ENCODE peak calls at places on chromosomes 1 and 21, in seven cellular contexts. One of them, this sample, is unnamed.

GRCh38 chr21:38990424-38990794 is 184.7 kb downstream of the ETS2 start:
- DNase-seq in amygdala: no peak
- DNase-seq in NCI-H2171: no peak
- DNase-seq in iPS DF 6.9: no peak
- DNase-seq in IMR-90: no peak
- DNase-seq in EL: no peak
- DNase-seq in cardiac fibroblast: no peak
- DNase-seq in this sample: no peak

GRCh38 chr1:88646852-88647645 is 37.0 kb upstream of the PKN2 start:
- DNase-seq in amygdala: no peak
- DNase-seq in NCI-H2171: no peak
- DNase-seq in iPS DF 6.9: no peak
- DNase-seq in IMR-90: no peak
- DNase-seq in EL: no peak
- DNase-seq in cardiac fibroblast: no peak
- DNase-seq in this sample: no peak

GRCh38 chr1:62515055-62515454 is 78.2 kb downstream of the USP1 start:
- DNase-seq in amygdala: no peak
- DNase-seq in NCI-H2171: no peak
- DNase-seq in iPS DF 6.9: no peak
- DNase-seq in IMR-90: peak
- DNase-seq in EL: no peak
- DNase-seq in cardiac fibroblast: peak
- DNase-seq in this sample: no peak

GRCh38 chr1:234579967-234580366 is 30.0 kb downstream of the IRF2BP2 start:
- DNase-seq in amygdala: no peak
- DNase-seq in NCI-H2171: no peak
- DNase-seq in iPS DF 6.9: no peak
- DNase-seq in IMR-90: no peak
- DNase-seq in EL: no peak
- DNase-seq in cardiac fibroblast: no peak
- DNase-seq in this sample: no peak

GRCh38 chr1:44327679-44328491 is 27.2 kb downstream of the ERI3 start:
- DNase-seq in amygdala: no peak
- DNase-seq in NCI-H2171: no peak
- DNase-seq in iPS DF 6.9: no peak
- DNase-seq in IMR-90: peak
- DNase-seq in EL: peak
- DNase-seq in cardiac fibroblast: peak
- DNase-seq in this sample: peak

GRCh38 chr1:56240400-56240799 is 339.0 kb downstream of the PLPP3 start:
- DNase-seq in amygdala: no peak
- DNase-seq in NCI-H2171: no peak
- DNase-seq in iPS DF 6.9: no peak
- DNase-seq in IMR-90: no peak
- DNase-seq in EL: no peak
- DNase-seq in cardiac fibroblast: no peak
- DNase-seq in this sample: no peak

GRCh38 chr1:32031578-32032286 is 18.1 kb downstream of the KHDRBS1 start:
- DNase-seq in amygdala: no peak
- DNase-seq in NCI-H2171: no peak
- DNase-seq in iPS DF 6.9: no peak
- DNase-seq in IMR-90: peak
- DNase-seq in EL: peak
- DNase-seq in cardiac fibroblast: peak
- DNase-seq in this sample: no peak

GRCh38 chr1:2382621-2383361 is 8.6 kb downstream of the MORN1 start:
- DNase-seq in amygdala: no peak
- DNase-seq in NCI-H2171: no peak
- DNase-seq in iPS DF 6.9: peak
- DNase-seq in IMR-90: no peak
- DNase-seq in EL: peak
- DNase-seq in cardiac fibroblast: peak
- DNase-seq in this sample: no peak

GRCh38 chr1:2174348-2175054 is 20.1 kb downstream of the FAAP20 start:
- DNase-seq in amygdala: no peak
- DNase-seq in NCI-H2171: peak
- DNase-seq in iPS DF 6.9: peak
- DNase-seq in IMR-90: peak
- DNase-seq in EL: peak
- DNase-seq in cardiac fibroblast: peak
- DNase-seq in this sample: no peak

GRCh38 chr1:942864-943533 is 16.1 kb downstream of the NOC2L start:
- DNase-seq in amygdala: no peak
- DNase-seq in NCI-H2171: no peak
- DNase-seq in iPS DF 6.9: no peak
- DNase-seq in IMR-90: peak
- DNase-seq in EL: no peak
- DNase-seq in cardiac fibroblast: peak
- DNase-seq in this sample: no peak

GRCh38 chr1:42035830-42036604 is 117.2 kb upstream of the GUCA2B start:
- DNase-seq in amygdala: peak
- DNase-seq in NCI-H2171: peak
- DNase-seq in iPS DF 6.9: peak
- DNase-seq in IMR-90: peak
- DNase-seq in EL: peak
- DNase-seq in cardiac fibroblast: peak
- DNase-seq in this sample: peak

GRCh38 chr1:97893844-97894243 is 27.0 kb downstream of the DPYD start:
- DNase-seq in amygdala: no peak
- DNase-seq in NCI-H2171: no peak
- DNase-seq in iPS DF 6.9: no peak
- DNase-seq in IMR-90: peak
- DNase-seq in EL: peak
- DNase-seq in cardiac fibroblast: no peak
- DNase-seq in this sample: no peak

GRCh38 chr1:172940170-172940855 is 110.4 kb downstream of the TNFSF18 start:
- DNase-seq in amygdala: no peak
- DNase-seq in NCI-H2171: no peak
- DNase-seq in iPS DF 6.9: no peak
- DNase-seq in IMR-90: peak
- DNase-seq in EL: peak
- DNase-seq in cardiac fibroblast: peak
- DNase-seq in this sample: no peak

GRCh38 chr1:155320661-155321576 is at the start of gene RUSC1:
- DNase-seq in amygdala: no peak
- DNase-seq in NCI-H2171: peak
- DNase-seq in iPS DF 6.9: no peak
- DNase-seq in IMR-90: peak
- DNase-seq in EL: peak
- DNase-seq in cardiac fibroblast: peak
- DNase-seq in this sample: no peak

GRCh38 chr1:208030320-208031091 is 119.6 kb upstream of the CD34 start:
- DNase-seq in amygdala: no peak
- DNase-seq in NCI-H2171: no peak
- DNase-seq in iPS DF 6.9: no peak
- DNase-seq in IMR-90: peak
- DNase-seq in EL: peak
- DNase-seq in cardiac fibroblast: peak
- DNase-seq in this sample: peak

GRCh38 chr21:42212261-42212660 is 6.7 kb upstream of the ABCG1 start:
- DNase-seq in amygdala: no peak
- DNase-seq in NCI-H2171: no peak
- DNase-seq in iPS DF 6.9: no peak
- DNase-seq in IMR-90: no peak
- DNase-seq in EL: no peak
- DNase-seq in cardiac fibroblast: no peak
- DNase-seq in this sample: no peak

GRCh38 chr1:29033829-29034466 is 89.8 kb downstream of the TMEM200B start:
- DNase-seq in amygdala: no peak
- DNase-seq in NCI-H2171: peak
- DNase-seq in iPS DF 6.9: no peak
- DNase-seq in IMR-90: peak
- DNase-seq in EL: peak
- DNase-seq in cardiac fibroblast: peak
- DNase-seq in this sample: peak

GRCh38 chr1:199218065-199218464 is 579.2 kb downstream of the PTPRC start:
- DNase-seq in amygdala: no peak
- DNase-seq in NCI-H2171: no peak
- DNase-seq in iPS DF 6.9: no peak
- DNase-seq in IMR-90: no peak
- DNase-seq in EL: no peak
- DNase-seq in cardiac fibroblast: no peak
- DNase-seq in this sample: no peak

GRCh38 chr1:100038401-100039306 is 68.9 kb downstream of the SLC35A3 start:
- DNase-seq in amygdala: no peak
- DNase-seq in NCI-H2171: peak
- DNase-seq in iPS DF 6.9: no peak
- DNase-seq in IMR-90: peak
- DNase-seq in EL: peak
- DNase-seq in cardiac fibroblast: peak
- DNase-seq in this sample: peak

GRCh38 chr1:63980706-63981407 is 207.0 kb downstream of the ROR1 start:
- DNase-seq in amygdala: no peak
- DNase-seq in NCI-H2171: no peak
- DNase-seq in iPS DF 6.9: no peak
- DNase-seq in IMR-90: no peak
- DNase-seq in EL: no peak
- DNase-seq in cardiac fibroblast: no peak
- DNase-seq in this sample: peak

GRCh38 chr1:232367293-232367692 is 262.6 kb downstream of the SIPA1L2 start:
- DNase-seq in amygdala: no peak
- DNase-seq in NCI-H2171: peak
- DNase-seq in iPS DF 6.9: peak
- DNase-seq in IMR-90: no peak
- DNase-seq in EL: no peak
- DNase-seq in cardiac fibroblast: no peak
- DNase-seq in this sample: no peak

GRCh38 chr1:91603409-91603808 is 102.8 kb downstream of the CDC7 start:
- DNase-seq in amygdala: no peak
- DNase-seq in NCI-H2171: no peak
- DNase-seq in iPS DF 6.9: no peak
- DNase-seq in IMR-90: no peak
- DNase-seq in EL: no peak
- DNase-seq in cardiac fibroblast: no peak
- DNase-seq in this sample: no peak

GRCh38 chr21:20302084-20302483 is 696.1 kb upstream of the NCAM2 start:
- DNase-seq in amygdala: no peak
- DNase-seq in NCI-H2171: no peak
- DNase-seq in iPS DF 6.9: no peak
- DNase-seq in IMR-90: no peak
- DNase-seq in EL: no peak
- DNase-seq in cardiac fibroblast: no peak
- DNase-seq in this sample: no peak

GRCh38 chr1:52142220-52143153 is 598 bp downstream of the ZFYVE9 start:
- DNase-seq in amygdala: no peak
- DNase-seq in NCI-H2171: peak
- DNase-seq in iPS DF 6.9: no peak
- DNase-seq in IMR-90: peak
- DNase-seq in EL: peak
- DNase-seq in cardiac fibroblast: peak
- DNase-seq in this sample: peak

GRCh38 chr1:207993477-207994445 is 82.8 kb upstream of the CD34 start:
- DNase-seq in amygdala: no peak
- DNase-seq in NCI-H2171: no peak
- DNase-seq in iPS DF 6.9: peak
- DNase-seq in IMR-90: no peak
- DNase-seq in EL: peak
- DNase-seq in cardiac fibroblast: peak
- DNase-seq in this sample: no peak

GRCh38 chr1:109932679-109933078 is 22.0 kb downstream of the CSF1 start:
- DNase-seq in amygdala: no peak
- DNase-seq in NCI-H2171: no peak
- DNase-seq in iPS DF 6.9: no peak
- DNase-seq in IMR-90: no peak
- DNase-seq in EL: no peak
- DNase-seq in cardiac fibroblast: no peak
- DNase-seq in this sample: no peak

GRCh38 chr1:51679435-51679834 is 62.5 kb downstream of the OSBPL9 start:
- DNase-seq in amygdala: no peak
- DNase-seq in NCI-H2171: no peak
- DNase-seq in iPS DF 6.9: no peak
- DNase-seq in IMR-90: peak
- DNase-seq in EL: no peak
- DNase-seq in cardiac fibroblast: no peak
- DNase-seq in this sample: no peak

GRCh38 chr1:203197625-203198024 is 11.1 kb upstream of the CHI3L1 start:
- DNase-seq in amygdala: no peak
- DNase-seq in NCI-H2171: no peak
- DNase-seq in iPS DF 6.9: no peak
- DNase-seq in IMR-90: peak
- DNase-seq in EL: peak
- DNase-seq in cardiac fibroblast: peak
- DNase-seq in this sample: no peak

GRCh38 chr1:214439352-214440119 is 111.9 kb downstream of the PTPN14 start:
- DNase-seq in amygdala: no peak
- DNase-seq in NCI-H2171: peak
- DNase-seq in iPS DF 6.9: no peak
- DNase-seq in IMR-90: peak
- DNase-seq in EL: no peak
- DNase-seq in cardiac fibroblast: peak
- DNase-seq in this sample: peak

GRCh38 chr1:51863384-51863783 is 15.1 kb downstream of the NRDC start:
- DNase-seq in amygdala: no peak
- DNase-seq in NCI-H2171: no peak
- DNase-seq in iPS DF 6.9: no peak
- DNase-seq in IMR-90: no peak
- DNase-seq in EL: no peak
- DNase-seq in cardiac fibroblast: no peak
- DNase-seq in this sample: no peak

GRCh38 chr1:81876901-81877750 is 76.4 kb downstream of the ADGRL2 start:
- DNase-seq in amygdala: no peak
- DNase-seq in NCI-H2171: no peak
- DNase-seq in iPS DF 6.9: no peak
- DNase-seq in IMR-90: peak
- DNase-seq in EL: peak
- DNase-seq in cardiac fibroblast: peak
- DNase-seq in this sample: no peak

GRCh38 chr1:49686107-49686506 is 337.6 kb downstream of the AGBL4 start:
- DNase-seq in amygdala: no peak
- DNase-seq in NCI-H2171: no peak
- DNase-seq in iPS DF 6.9: no peak
- DNase-seq in IMR-90: no peak
- DNase-seq in EL: no peak
- DNase-seq in cardiac fibroblast: no peak
- DNase-seq in this sample: no peak

GRCh38 chr1:241998950-241999495 is at the start of gene MAP1LC3C:
- DNase-seq in amygdala: no peak
- DNase-seq in NCI-H2171: no peak
- DNase-seq in iPS DF 6.9: no peak
- DNase-seq in IMR-90: no peak
- DNase-seq in EL: no peak
- DNase-seq in cardiac fibroblast: peak
- DNase-seq in this sample: no peak

This sample was measured in NCI-H524.